ENCODE peak calls at places on chromosomes 2 and 18, in nine cellular contexts. K, W, B, T, J, I, N, A and R are unnamed samples.

GRCh38 chr2:105796131-105796638 is 51.5 kb downstream of the NCK2 start:
- DNase-seq in K (no peak), I (no peak), A (no peak), J (no peak), W (no peak), T (no peak), B (no peak), N (no peak), R (no peak)

GRCh38 chr18:76259012-76259568 is 236.0 kb downstream of the ZNF516 start:
- DNase-seq in B (no peak), N (peak), I (no peak), J (no peak), W (no peak), T (no peak), A (no peak), K (no peak), R (no peak)

GRCh38 chr2:212245868-212246267 is 292.7 kb downstream of the ERBB4 start:
- DNase-seq in B (no peak), N (no peak), W (no peak), T (no peak), A (no peak), I (no peak), K (no peak), J (no peak), R (no peak)

GRCh38 chr2:127104881-127105655 is 1.9 kb downstream of the BIN1 start:
- DNase-seq in T (no peak), B (no peak), A (no peak), W (no peak), I (peak), J (peak), N (peak), K (no peak), R (no peak)

GRCh38 chr18:31633416-31634330 is 42.0 kb downstream of the TTR start:
- DNase-seq in I (no peak), J (no peak), A (peak), K (no peak), N (no peak), T (no peak), B (no peak), W (no peak), R (no peak)

GRCh38 chr2:60302377-60303126 is 250.9 kb downstream of the BCL11A start:
- DNase-seq in K (no peak), I (no peak), J (no peak), W (no peak), N (peak), A (no peak), T (no peak), B (no peak), R (no peak)

GRCh38 chr2:181607629-181608627 is 49.0 kb downstream of the CERKL start:
- DNase-seq in K (no peak), J (no peak), N (no peak), A (no peak), B (no peak), T (no peak), I (no peak), W (no peak), R (no peak)

GRCh38 chr2:51256736-51257135 is 224.8 kb upstream of the NRXN1 start:
- DNase-seq in A (no peak), T (no peak), K (no peak), B (no peak), J (no peak), I (no peak), W (no peak), N (no peak), R (no peak)

GRCh38 chr18:36589857-36590543 is 238.8 kb downstream of the TPGS2 start:
- DNase-seq in A (no peak), N (peak), B (no peak), W (no peak), J (peak), T (no peak), K (no peak), I (peak), R (peak)

GRCh38 chr2:28429636-28430376 is 37.1 kb downstream of the FOSL2 start:
- DNase-seq in B (no peak), K (no peak), T (no peak), N (no peak), A (no peak), W (no peak), J (no peak), I (no peak), R (no peak)

GRCh38 chr2:240926516-240927389 is 20.6 kb downstream of the CROCC2 start:
- DNase-seq in I (peak), W (no peak), A (no peak), B (peak), T (no peak), K (peak), N (no peak), J (peak), R (no peak)

GRCh38 chr2:156565066-156565710 is 129.0 kb downstream of the GPD2 start:
- DNase-seq in N (peak), B (no peak), I (peak), K (no peak), W (no peak), J (peak), A (no peak), T (no peak), R (peak)

GRCh38 chr2:96320326-96321229 is 4.5 kb upstream of the ITPRIPL1 start:
- DNase-seq in N (no peak), W (no peak), I (no peak), J (no peak), T (no peak), K (no peak), B (no peak), A (no peak), R (no peak)

GRCh38 chr2:200655918-200656580 is 70.2 kb downstream of the AOX1 start:
- DNase-seq in N (no peak), B (no peak), A (no peak), W (no peak), K (no peak), T (no peak), J (peak), I (peak), R (no peak)

GRCh38 chr2:227890495-227891079 is 19.2 kb downstream of the DAW1 start:
- DNase-seq in N (peak), W (no peak), B (no peak), T (no peak), A (no peak), K (no peak), I (peak), J (peak), R (peak)

GRCh38 chr2:160494243-160494642 is 636 bp upstream of the RBMS1 start:
- DNase-seq in K (no peak), N (no peak), B (no peak), W (no peak), I (peak), A (no peak), J (peak), T (no peak), R (peak)

GRCh38 chr2:127065299-127065931 is 41.5 kb downstream of the BIN1 start:
- DNase-seq in K (no peak), N (no peak), T (no peak), W (no peak), A (no peak), I (no peak), J (no peak), B (no peak), R (no peak)

GRCh38 chr2:50950996-50951395 is 80.9 kb downstream of the NRXN1 start:
- DNase-seq in A (no peak), N (no peak), W (no peak), K (no peak), T (no peak), I (no peak), B (no peak), J (no peak), R (no peak)

GRCh38 chr2:97868986-97869721 is 126.6 kb downstream of the TMEM131 start:
- DNase-seq in T (no peak), W (no peak), B (no peak), I (peak), N (peak), J (peak), A (no peak), K (no peak), R (peak)

GRCh38 chr18:27005589-27005988 is 140.1 kb upstream of the AQP4 start:
- DNase-seq in A (no peak), I (peak), K (no peak), W (no peak), T (no peak), J (peak), B (no peak), N (peak), R (peak)

GRCh38 chr18:49858309-49859005 is 45.1 kb upstream of the ACAA2 start:
- DNase-seq in W (peak), A (peak), K (peak), T (peak), J (peak), I (peak), B (peak), N (peak), R (peak)

GRCh38 chr2:54503192-54503591 is 47.1 kb downstream of the SPTBN1 start:
- DNase-seq in B (no peak), T (no peak), N (peak), A (peak), W (peak), I (no peak), K (peak), J (peak), R (peak)

GRCh38 chr2:156903335-156903734 is 354.2 kb upstream of the GALNT5 start:
- DNase-seq in I (no peak), N (no peak), T (no peak), J (peak), K (no peak), A (no peak), W (no peak), B (no peak), R (no peak)

GRCh38 chr2:157528963-157529751 is 85.3 kb upstream of the CYTIP start:
- DNase-seq in N (no peak), B (no peak), I (no peak), A (no peak), W (no peak), K (no peak), J (no peak), T (no peak), R (no peak)

GRCh38 chr2:127874378-127875271 is 11.1 kb downstream of the AMMECR1L start:
- DNase-seq in K (no peak), J (no peak), N (no peak), I (no peak), A (no peak), B (no peak), T (no peak), W (no peak), R (no peak)

GRCh38 chr2:12330916-12331315 is 385.8 kb upstream of the TRIB2 start:
- DNase-seq in K (no peak), A (no peak), N (peak), B (no peak), W (no peak), I (peak), J (peak), T (no peak), R (peak)

GRCh38 chr2:206915136-206915535 is 24.2 kb upstream of the CPO start:
- DNase-seq in A (no peak), I (peak), J (peak), T (no peak), B (no peak), N (peak), W (no peak), K (no peak), R (peak)

GRCh38 chr2:176188218-176188968 is at the start of gene HOXD1:
- DNase-seq in J (peak), W (no peak), B (no peak), I (no peak), N (peak), A (no peak), T (no peak), K (no peak), R (no peak)

GRCh38 chr18:7084766-7085080 is 32.9 kb downstream of the LAMA1 start:
- DNase-seq in W (no peak), J (peak), K (no peak), I (peak), A (no peak), T (no peak), B (no peak), N (no peak), R (peak)

GRCh38 chr2:23900927-23901322 is 26.0 kb downstream of the ATAD2B start:
- DNase-seq in N (no peak), K (no peak), W (no peak), T (no peak), B (no peak), A (no peak), I (peak), J (peak), R (peak)

GRCh38 chr2:160499865-160500264 is 6.3 kb upstream of the RBMS1 start:
- DNase-seq in T (no peak), B (no peak), A (no peak), N (no peak), K (no peak), I (no peak), W (no peak), J (no peak), R (no peak)